ENCODE peak calls at places on chromosomes 5 and 9, in four cellular contexts. One of them, this sample, is unnamed.

GRCh38 chr9:33748633-33749304 is 46.6 kb upstream of the PRSS3 start:
- DNase-seq in LNCaP clone FGC: no peak
- DNase-seq in psoas muscle: no peak
- DNase-seq in AG10803: no peak
- DNase-seq in this sample: no peak

GRCh38 chr5:148884339-148885020 is 58.1 kb downstream of the ADRB2 start:
- DNase-seq in LNCaP clone FGC: no peak
- DNase-seq in psoas muscle: no peak
- DNase-seq in AG10803: no peak
- DNase-seq in this sample: no peak

GRCh38 chr5:116482394-116482793 is 92.2 kb downstream of the SEMA6A start:
- DNase-seq in LNCaP clone FGC: no peak
- DNase-seq in psoas muscle: no peak
- DNase-seq in AG10803: peak
- DNase-seq in this sample: no peak

GRCh38 chr5:83866191-83866590 is 145.5 kb upstream of the HAPLN1 start:
- DNase-seq in LNCaP clone FGC: no peak
- DNase-seq in psoas muscle: no peak
- DNase-seq in AG10803: peak
- DNase-seq in this sample: no peak

GRCh38 chr9:93585259-93585658 is 8.9 kb downstream of the PHF2 start:
- DNase-seq in LNCaP clone FGC: no peak
- DNase-seq in psoas muscle: no peak
- DNase-seq in AG10803: no peak
- DNase-seq in this sample: peak

GRCh38 chr5:34854459-34855174 is 15.7 kb downstream of the TTC23L start:
- DNase-seq in LNCaP clone FGC: no peak
- DNase-seq in psoas muscle: no peak
- DNase-seq in AG10803: no peak
- DNase-seq in this sample: no peak

GRCh38 chr9:68780735-68781134 is 75.7 kb downstream of the PIP5K1B start:
- DNase-seq in LNCaP clone FGC: no peak
- DNase-seq in psoas muscle: no peak
- DNase-seq in AG10803: peak
- DNase-seq in this sample: no peak

GRCh38 chr5:109880907-109881685 is 191.4 kb downstream of the MAN2A1 start:
- DNase-seq in LNCaP clone FGC: no peak
- DNase-seq in psoas muscle: no peak
- DNase-seq in AG10803: no peak
- DNase-seq in this sample: no peak

GRCh38 chr5:141338538-141339306 is at the start of gene PCDHGA2:
- DNase-seq in LNCaP clone FGC: no peak
- DNase-seq in psoas muscle: no peak
- DNase-seq in AG10803: peak
- DNase-seq in this sample: no peak

GRCh38 chr9:79522793-79523192 is 49.0 kb upstream of the TLE4 start:
- DNase-seq in LNCaP clone FGC: no peak
- DNase-seq in psoas muscle: no peak
- DNase-seq in AG10803: no peak
- DNase-seq in this sample: no peak

GRCh38 chr9:15147471-15147870 is 159.5 kb downstream of the TTC39B start:
- DNase-seq in LNCaP clone FGC: no peak
- DNase-seq in psoas muscle: no peak
- DNase-seq in AG10803: no peak
- DNase-seq in this sample: no peak

GRCh38 chr5:55037816-55038379 is 13.8 kb downstream of the GZMK start:
- DNase-seq in LNCaP clone FGC: no peak
- DNase-seq in psoas muscle: no peak
- DNase-seq in AG10803: peak
- DNase-seq in this sample: no peak
- H3K4me3 ChIP-seq in LNCaP clone FGC: no peak
- H3K4me3 ChIP-seq in psoas muscle: no peak
- H3K4me3 ChIP-seq in AG10803: no peak
- H3K4me3 ChIP-seq in this sample: no peak

DNA sequence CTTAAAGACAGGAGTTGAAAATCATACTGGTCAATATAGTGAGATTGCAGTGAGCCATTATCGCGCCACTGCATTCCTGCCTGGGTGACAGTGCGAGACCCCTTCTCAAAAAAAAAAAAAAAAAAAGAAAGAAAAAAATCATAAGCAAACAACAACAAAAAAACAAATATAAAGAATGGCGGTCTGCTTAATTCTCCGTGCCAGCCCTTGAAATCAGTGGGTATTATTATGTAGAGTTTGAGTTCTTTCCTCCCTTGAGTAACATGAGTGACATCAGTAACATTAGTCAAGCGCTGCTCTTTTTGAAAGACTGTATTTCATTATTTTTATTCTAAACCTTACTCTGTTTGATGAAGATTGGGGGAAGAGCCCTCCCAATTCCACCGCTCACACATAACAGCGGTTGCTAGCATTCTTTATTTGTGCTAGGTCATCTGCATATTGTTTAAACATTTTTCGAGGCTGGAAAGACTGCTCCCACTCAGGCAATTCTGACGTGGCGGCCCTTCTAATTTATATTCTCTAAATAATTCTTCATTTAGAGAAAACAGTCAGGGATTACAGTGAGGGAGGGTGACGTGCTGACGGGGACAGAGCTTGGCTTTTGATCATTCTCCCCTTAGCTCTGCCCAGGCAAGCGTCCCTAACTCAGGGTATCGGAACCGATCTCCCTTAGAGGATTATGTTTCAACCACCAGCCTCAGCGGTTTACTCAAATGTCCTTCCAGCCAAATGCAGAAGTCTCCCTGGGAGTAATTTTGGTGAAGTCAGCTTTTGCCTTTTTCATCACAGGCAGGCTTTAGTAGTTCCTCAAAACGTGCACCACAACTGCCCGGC is 873 bp upstream of the MARCHF6 start:
- DNase-seq in LNCaP clone FGC: no peak
- DNase-seq in psoas muscle: no peak
- DNase-seq in AG10803: no peak
- DNase-seq in this sample: no peak
- TF ChIP-seq CTCF in LNCaP clone FGC: no peak
- TF ChIP-seq CTCF in psoas muscle: no peak
- TF ChIP-seq CTCF in AG10803: no peak
- TF ChIP-seq CTCF in this sample: no peak

DNA sequence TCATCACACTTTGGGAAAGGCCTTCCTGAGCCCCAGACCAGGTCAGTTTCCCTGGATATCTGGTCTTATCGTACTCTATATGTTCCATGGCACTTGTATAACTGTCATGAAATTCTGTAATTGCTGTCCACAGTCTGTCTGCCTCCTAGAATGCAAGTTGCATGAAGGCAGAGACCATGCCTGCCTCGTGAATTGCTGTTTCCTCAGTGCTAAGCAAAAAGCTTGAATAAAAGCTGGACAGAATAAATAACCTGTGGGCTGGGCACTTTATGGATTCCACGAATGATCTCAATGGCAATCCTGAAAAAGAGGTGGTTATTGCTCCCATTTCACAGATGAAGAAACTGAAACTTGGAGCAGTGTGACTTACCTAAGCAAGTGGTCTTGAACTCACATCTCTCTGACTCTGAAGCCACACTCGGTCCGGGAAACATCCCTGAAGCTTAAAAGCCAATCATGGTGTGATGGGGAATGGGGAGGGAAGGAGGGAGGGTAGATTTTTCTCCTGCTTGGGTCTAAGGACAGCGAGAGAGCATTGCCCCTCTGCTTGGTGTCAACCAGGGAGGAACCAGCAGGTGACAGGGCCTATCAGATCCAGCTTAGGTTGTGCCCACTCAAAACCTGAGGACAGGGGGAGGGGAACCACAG is 13.2 kb upstream of the LHX2 start:
- DNase-seq in LNCaP clone FGC: no peak
- DNase-seq in psoas muscle: no peak
- DNase-seq in AG10803: no peak
- DNase-seq in this sample: no peak
- H3K4me3 ChIP-seq in LNCaP clone FGC: no peak
- H3K4me3 ChIP-seq in psoas muscle: no peak
- H3K4me3 ChIP-seq in AG10803: no peak
- H3K4me3 ChIP-seq in this sample: no peak

GRCh38 chr5:60533789-60534188 is 166.2 kb downstream of the DEPDC1B start:
- DNase-seq in LNCaP clone FGC: no peak
- DNase-seq in psoas muscle: no peak
- DNase-seq in AG10803: no peak
- DNase-seq in this sample: no peak
- TF ChIP-seq CTCF in LNCaP clone FGC: no peak
- TF ChIP-seq CTCF in psoas muscle: no peak
- TF ChIP-seq CTCF in AG10803: no peak
- TF ChIP-seq CTCF in this sample: no peak

GRCh38 chr5:131209175-131209505 is 38.4 kb downstream of the LYRM7 start:
- DNase-seq in LNCaP clone FGC: no peak
- DNase-seq in psoas muscle: no peak
- DNase-seq in AG10803: no peak
- DNase-seq in this sample: no peak

GRCh38 chr5:131212471-131213021 is 41.8 kb downstream of the LYRM7 start:
- DNase-seq in LNCaP clone FGC: no peak
- DNase-seq in psoas muscle: no peak
- DNase-seq in AG10803: no peak
- DNase-seq in this sample: no peak

GRCh38 chr5:131206772-131207171 is 36.0 kb downstream of the LYRM7 start:
- DNase-seq in LNCaP clone FGC: no peak
- DNase-seq in psoas muscle: no peak
- DNase-seq in AG10803: no peak
- DNase-seq in this sample: no peak

GRCh38 chr5:131211669-131212068 is 40.9 kb downstream of the LYRM7 start:
- DNase-seq in LNCaP clone FGC: no peak
- DNase-seq in psoas muscle: no peak
- DNase-seq in AG10803: no peak
- DNase-seq in this sample: no peak

DNA sequence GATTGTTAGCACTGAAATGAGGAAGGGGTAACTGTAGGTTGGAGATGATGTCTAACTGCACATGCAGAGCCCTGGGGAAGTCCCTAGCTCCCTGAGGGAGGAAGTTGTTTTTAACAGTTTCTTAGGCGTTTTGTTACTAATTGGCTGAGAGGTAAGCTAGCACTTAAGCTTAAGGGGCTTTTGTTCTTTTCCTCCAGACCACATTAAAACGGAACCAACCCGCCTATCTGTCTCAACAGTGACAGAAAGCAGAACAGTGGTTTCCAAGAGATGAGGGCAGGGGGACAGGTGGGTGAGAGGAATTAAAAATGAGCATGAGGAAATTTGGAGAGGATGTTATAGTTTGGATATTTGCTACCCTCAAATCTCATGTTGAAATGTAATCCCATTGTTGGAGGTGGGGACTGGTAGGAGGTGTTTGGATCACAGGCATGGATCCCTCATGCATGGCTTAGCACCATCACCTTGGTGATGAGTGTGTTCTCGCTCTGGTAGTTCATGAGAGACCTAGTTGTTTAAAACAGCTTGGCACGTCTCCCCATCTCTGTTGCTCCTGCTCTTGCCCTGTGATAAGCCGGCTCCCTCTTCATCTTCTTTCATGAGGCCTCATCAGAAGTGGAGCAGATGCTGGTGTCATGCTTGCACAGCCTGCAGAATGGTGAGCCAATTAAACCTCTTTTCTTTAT is 38.9 kb downstream of the LYRM7 start:
- DNase-seq in LNCaP clone FGC: no peak
- DNase-seq in psoas muscle: no peak
- DNase-seq in AG10803: no peak
- DNase-seq in this sample: no peak
- H3K4me3 ChIP-seq in LNCaP clone FGC: no peak
- H3K4me3 ChIP-seq in psoas muscle: no peak
- H3K4me3 ChIP-seq in AG10803: no peak
- H3K4me3 ChIP-seq in this sample: no peak